ENCODE peak calls at places on chromosomes 16 and 17, in four cellular contexts. Z, T, M and U are unnamed samples.

GRCh38 chr17:75900691-75901533 is 3.8 kb downstream of the MRPL38 start:
- DNase-seq in Z (no peak), T (no peak), M (no peak), U (no peak)

GRCh38 chr16:11094075-11094593 is 149.8 kb downstream of the CLEC16A start:
- DNase-seq in M (peak), Z (no peak), T (no peak), U (no peak)

GRCh38 chr17:6392609-6393367 is 42.1 kb downstream of the AIPL1 start:
- DNase-seq in T (no peak), M (peak), Z (no peak), U (no peak)

GRCh38 chr16:75025766-75026165 is 26.9 kb downstream of the ZNRF1 start:
- DNase-seq in T (peak), Z (no peak), M (no peak), U (no peak)

GRCh38 chr17:74431568-74432483 is at the start of gene GPRC5C:
- DNase-seq in M (peak), Z (peak), T (peak), U (no peak)

GRCh38 chr17:53749178-53749577 is 73.5 kb upstream of the KIF2B start:
- DNase-seq in T (peak), Z (no peak), M (peak), U (no peak)

GRCh38 chr16:55552621-55553020 is 13.9 kb upstream of the CAPNS2 start:
- DNase-seq in T (peak), Z (no peak), M (peak), U (no peak)

GRCh38 chr16:4089251-4089810 is 26.9 kb downstream of the ADCY9 start:
- DNase-seq in M (no peak), T (no peak), Z (no peak), U (no peak)

GRCh38 chr17:72985882-72986720 is 106.4 kb downstream of the SLC39A11 start:
- DNase-seq in M (peak), Z (peak), T (peak), U (no peak)